ENCODE peak calls at places on chromosomes 3 and 15, in eight cellular contexts. One of them, this sample, is unnamed.

GRCh38 chr3:195802261-195802701 is 9.4 kb downstream of the MUC4 start:
- DNase-seq in HuH-7.5: no peak
- DNase-seq in cardiac septum: peak; percentile 56
- DNase-seq in H9: no peak
- DNase-seq in activated CD4-positive, alpha-beta T cell treated with anti-CD3 and anti-CD28 coated beads, Interleukin-2, amount 50 U/mL, for 4 hours: no peak
- DNase-seq in neural crest cell: no peak
- DNase-seq in Peyer's patch: peak; percentile 54
- DNase-seq in ELR: no peak
- DNase-seq in this sample: peak; percentile 63

GRCh38 chr15:92473784-92474183 is 80.1 kb downstream of the ST8SIA2 start:
- DNase-seq in neural crest cell: no peak
- DNase-seq in H9: peak; percentile 17
- DNase-seq in ELR: no peak
- DNase-seq in HuH-7.5: no peak
- DNase-seq in cardiac septum: peak; percentile 46
- DNase-seq in Peyer's patch: no peak
- DNase-seq in activated CD4-positive, alpha-beta T cell treated with anti-CD3 and anti-CD28 coated beads, Interleukin-2, amount 50 U/mL, for 4 hours: no peak
- DNase-seq in this sample: no peak

GRCh38 chr15:92930776-92931175 is 30.7 kb downstream of the CHD2 start:
- DNase-seq in cardiac septum: no peak
- DNase-seq in neural crest cell: no peak
- DNase-seq in H9: no peak
- DNase-seq in Peyer's patch: no peak
- DNase-seq in HuH-7.5: no peak
- DNase-seq in activated CD4-positive, alpha-beta T cell treated with anti-CD3 and anti-CD28 coated beads, Interleukin-2, amount 50 U/mL, for 4 hours: no peak
- DNase-seq in ELR: peak; percentile 78
- DNase-seq in this sample: no peak

GRCh38 chr3:58462829-58463180 is 29.1 kb upstream of the KCTD6 start:
- DNase-seq in cardiac septum: no peak
- DNase-seq in activated CD4-positive, alpha-beta T cell treated with anti-CD3 and anti-CD28 coated beads, Interleukin-2, amount 50 U/mL, for 4 hours: no peak
- DNase-seq in HuH-7.5: no peak
- DNase-seq in ELR: no peak
- DNase-seq in Peyer's patch: no peak
- DNase-seq in H9: peak; percentile 67
- DNase-seq in neural crest cell: no peak
- DNase-seq in this sample: no peak

GRCh38 chr15:70283511-70283910 is 185.8 kb upstream of the TLE3 start:
- DNase-seq in Peyer's patch: no peak
- DNase-seq in HuH-7.5: no peak
- DNase-seq in cardiac septum: peak; percentile 33
- DNase-seq in activated CD4-positive, alpha-beta T cell treated with anti-CD3 and anti-CD28 coated beads, Interleukin-2, amount 50 U/mL, for 4 hours: no peak
- DNase-seq in ELR: no peak
- DNase-seq in neural crest cell: no peak
- DNase-seq in H9: no peak
- DNase-seq in this sample: no peak

GRCh38 chr15:48040166-48040817 is 80.5 kb upstream of the SLC24A5 start:
- DNase-seq in HuH-7.5: no peak
- DNase-seq in cardiac septum: no peak
- DNase-seq in activated CD4-positive, alpha-beta T cell treated with anti-CD3 and anti-CD28 coated beads, Interleukin-2, amount 50 U/mL, for 4 hours: no peak
- DNase-seq in Peyer's patch: peak; percentile 44
- DNase-seq in ELR: peak; percentile 37
- DNase-seq in H9: no peak
- DNase-seq in neural crest cell: no peak
- DNase-seq in this sample: no peak

GRCh38 chr3:189355481-189356201 is 183.9 kb downstream of the TPRG1 start:
- DNase-seq in ELR: peak; percentile 72
- DNase-seq in activated CD4-positive, alpha-beta T cell treated with anti-CD3 and anti-CD28 coated beads, Interleukin-2, amount 50 U/mL, for 4 hours: peak; percentile 40
- DNase-seq in H9: peak; percentile 30
- DNase-seq in cardiac septum: no peak
- DNase-seq in Peyer's patch: peak; percentile 50
- DNase-seq in neural crest cell: no peak
- DNase-seq in HuH-7.5: peak; percentile 31
- DNase-seq in this sample: no peak

GRCh38 chr3:128473180-128473519 is 6.5 kb upstream of the DNAJB8 start:
- DNase-seq in neural crest cell: no peak
- DNase-seq in Peyer's patch: no peak
- DNase-seq in H9: no peak
- DNase-seq in HuH-7.5: no peak
- DNase-seq in cardiac septum: no peak
- DNase-seq in activated CD4-positive, alpha-beta T cell treated with anti-CD3 and anti-CD28 coated beads, Interleukin-2, amount 50 U/mL, for 4 hours: no peak
- DNase-seq in ELR: no peak
- DNase-seq in this sample: no peak

GRCh38 chr15:25242166-25242879 is 196.5 kb downstream of the UBE3A start:
- DNase-seq in activated CD4-positive, alpha-beta T cell treated with anti-CD3 and anti-CD28 coated beads, Interleukin-2, amount 50 U/mL, for 4 hours: no peak
- DNase-seq in neural crest cell: no peak
- DNase-seq in cardiac septum: peak; percentile 53
- DNase-seq in HuH-7.5: no peak
- DNase-seq in ELR: no peak
- DNase-seq in Peyer's patch: no peak
- DNase-seq in H9: no peak
- DNase-seq in this sample: peak; percentile 52

GRCh38 chr3:148820885-148821284 is 6.7 kb upstream of the CPB1 start:
- DNase-seq in ELR: no peak
- DNase-seq in activated CD4-positive, alpha-beta T cell treated with anti-CD3 and anti-CD28 coated beads, Interleukin-2, amount 50 U/mL, for 4 hours: no peak
- DNase-seq in neural crest cell: no peak
- DNase-seq in HuH-7.5: no peak
- DNase-seq in Peyer's patch: no peak
- DNase-seq in H9: peak; percentile 31
- DNase-seq in cardiac septum: no peak
- DNase-seq in this sample: no peak

GRCh38 chr3:61847784-61848462 is 286.6 kb downstream of the PTPRG start:
- DNase-seq in HuH-7.5: no peak
- DNase-seq in neural crest cell: no peak
- DNase-seq in activated CD4-positive, alpha-beta T cell treated with anti-CD3 and anti-CD28 coated beads, Interleukin-2, amount 50 U/mL, for 4 hours: no peak
- DNase-seq in ELR: no peak
- DNase-seq in Peyer's patch: peak; percentile 83
- DNase-seq in cardiac septum: no peak
- DNase-seq in H9: no peak
- DNase-seq in this sample: no peak

GRCh38 chr15:58212909-58213526 is 74.8 kb downstream of the AQP9 start:
- DNase-seq in activated CD4-positive, alpha-beta T cell treated with anti-CD3 and anti-CD28 coated beads, Interleukin-2, amount 50 U/mL, for 4 hours: no peak
- DNase-seq in Peyer's patch: no peak
- DNase-seq in ELR: peak; percentile 55
- DNase-seq in HuH-7.5: no peak
- DNase-seq in neural crest cell: no peak
- DNase-seq in H9: no peak
- DNase-seq in cardiac septum: no peak
- DNase-seq in this sample: no peak

GRCh38 chr15:72033711-72034110 is 84.2 kb downstream of the MYO9A start:
- DNase-seq in H9: no peak
- DNase-seq in ELR: no peak
- DNase-seq in HuH-7.5: no peak
- DNase-seq in activated CD4-positive, alpha-beta T cell treated with anti-CD3 and anti-CD28 coated beads, Interleukin-2, amount 50 U/mL, for 4 hours: no peak
- DNase-seq in cardiac septum: no peak
- DNase-seq in neural crest cell: no peak
- DNase-seq in Peyer's patch: no peak
- DNase-seq in this sample: no peak

GRCh38 chr15:58462547-58462946 is 30.8 kb downstream of the LIPC start:
- DNase-seq in H9: peak; percentile 49
- DNase-seq in Peyer's patch: peak; percentile 79
- DNase-seq in neural crest cell: no peak
- DNase-seq in cardiac septum: no peak
- DNase-seq in activated CD4-positive, alpha-beta T cell treated with anti-CD3 and anti-CD28 coated beads, Interleukin-2, amount 50 U/mL, for 4 hours: no peak
- DNase-seq in HuH-7.5: no peak
- DNase-seq in ELR: no peak
- DNase-seq in this sample: no peak

GRCh38 chr3:73148653-73149052 is 87.2 kb downstream of the EBLN2 start:
- DNase-seq in Peyer's patch: no peak
- DNase-seq in HuH-7.5: no peak
- DNase-seq in activated CD4-positive, alpha-beta T cell treated with anti-CD3 and anti-CD28 coated beads, Interleukin-2, amount 50 U/mL, for 4 hours: no peak
- DNase-seq in cardiac septum: no peak
- DNase-seq in H9: no peak
- DNase-seq in neural crest cell: no peak
- DNase-seq in ELR: no peak
- DNase-seq in this sample: no peak